ENCODE peak calls at places on chromosome 12, in six cellular contexts. R is mesenchymal stem cell, I is neuronal stem cell, T is mesendoderm, E is IMR-90, Z is H1. N is an unnamed sample.
A peak's percentile ranks its signal among the peaks of the same experiment; 100 is the strongest.

GRCh38 chr12:110741371-110741770 is 1.3 kb downstream of the PPP1CC start:
- DNase-seq in R (peak; percentile 30), I (no peak), T (no peak), E (no peak), Z (no peak), N (no peak)

GRCh38 chr12:59787610-59788009 is 191.8 kb downstream of the SLC16A7 start:
- DNase-seq in R (no peak), I (no peak), T (peak; percentile 18), E (no peak), Z (no peak), N (no peak)

GRCh38 chr12:53538209-53538689 is 31.0 kb upstream of the NPFF start:
- DNase-seq in R (peak; percentile 83), I (no peak), T (peak; percentile 64), E (peak; percentile 68), Z (no peak), N (no peak)

GRCh38 chr12:27309293-27309994 is 23.2 kb upstream of the BMAL2 start:
- DNase-seq in R (no peak), I (no peak), T (no peak), E (no peak), Z (no peak), N (no peak)

GRCh38 chr12:76674669-76675315 is 89.1 kb upstream of the ZDHHC17 start:
- DNase-seq in R (no peak), I (no peak), T (no peak), E (no peak), Z (no peak), N (no peak)

GRCh38 chr12:29589852-29590251 is 92.4 kb upstream of the OVCH1 start:
- DNase-seq in R (peak; percentile 75), I (no peak), T (no peak), E (peak; percentile 67), Z (no peak), N (no peak)

GRCh38 chr12:128944956-128945355 is 91.7 kb downstream of the GLT1D1 start:
- DNase-seq in R (no peak), I (no peak), T (no peak), E (no peak), Z (no peak), N (no peak)

GRCh38 chr12:68565391-68565903 is 45.3 kb upstream of the RAP1B start:
- DNase-seq in R (peak; percentile 76), I (no peak), T (no peak), E (peak; percentile 88), Z (no peak), N (no peak)

GRCh38 chr12:6302621-6303020 is 7.9 kb upstream of the PLEKHG6 start:
- DNase-seq in R (no peak), I (no peak), T (no peak), E (peak; percentile 48), Z (no peak), N (no peak)

GRCh38 chr12:95386056-95386455 is 87.9 kb upstream of the METAP2 start:
- DNase-seq in R (no peak), I (no peak), T (no peak), E (no peak), Z (no peak), N (no peak)

GRCh38 chr12:102534899-102535298 is 54.5 kb upstream of the IGF1 start:
- DNase-seq in R (no peak), I (no peak), T (no peak), E (peak; percentile 20), Z (no peak), N (peak; percentile 50)

GRCh38 chr12:60724475-60724874 is 1128.6 kb downstream of the SLC16A7 start:
- DNase-seq in R (no peak), I (no peak), T (no peak), E (no peak), Z (no peak), N (no peak)

GRCh38 chr12:71780207-71780822 is 25.7 kb downstream of the RAB21 start:
- DNase-seq in R (peak; percentile 56), I (no peak), T (peak; percentile 43), E (peak; percentile 50), Z (no peak), N (no peak)

GRCh38 chr12:110198386-110198785 is 74.2 kb downstream of the IFT81 start:
- DNase-seq in R (no peak), I (no peak), T (no peak), E (peak; percentile 27), Z (no peak), N (no peak)

GRCh38 chr12:8817856-8818255 is 4.6 kb upstream of the A2ML1 start:
- DNase-seq in R (no peak), I (no peak), T (no peak), E (no peak), Z (no peak), N (no peak)

GRCh38 chr12:99223554-99223953 is 424.0 kb upstream of the GARIN6 start:
- DNase-seq in R (no peak), I (no peak), T (no peak), E (no peak), Z (no peak), N (no peak)

DNA sequence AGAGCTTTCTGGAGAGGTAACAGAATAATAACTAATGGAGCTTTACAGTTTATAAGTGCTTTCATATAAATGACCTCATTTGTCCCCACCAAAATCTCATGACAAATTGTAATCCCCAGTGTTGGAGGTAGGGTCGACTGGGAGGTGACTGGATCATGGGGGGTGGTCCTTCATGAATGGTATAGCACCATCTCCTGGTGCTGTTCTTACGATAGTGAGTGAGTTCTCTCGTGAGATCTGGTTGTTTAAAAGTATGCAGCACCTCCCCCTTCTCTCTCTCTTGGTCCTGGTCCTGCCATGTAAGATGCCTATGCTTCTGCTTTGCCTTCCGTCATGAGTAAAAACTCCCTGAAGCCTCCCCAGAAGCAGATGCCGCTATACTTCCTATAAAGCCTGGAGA is 423.3 kb upstream of the GARIN6 start:
- DNase-seq in R (no peak), I (no peak), T (peak; percentile 71), E (no peak), Z (no peak), N (peak; percentile 43)
- H2BK15ac ChIP-seq in R (no peak overlapping the region), I (no peak overlapping the region), T (no peak overlapping the region), E (no peak overlapping the region), Z (no peak overlapping the region), N (no peak overlapping the region)

DNA sequence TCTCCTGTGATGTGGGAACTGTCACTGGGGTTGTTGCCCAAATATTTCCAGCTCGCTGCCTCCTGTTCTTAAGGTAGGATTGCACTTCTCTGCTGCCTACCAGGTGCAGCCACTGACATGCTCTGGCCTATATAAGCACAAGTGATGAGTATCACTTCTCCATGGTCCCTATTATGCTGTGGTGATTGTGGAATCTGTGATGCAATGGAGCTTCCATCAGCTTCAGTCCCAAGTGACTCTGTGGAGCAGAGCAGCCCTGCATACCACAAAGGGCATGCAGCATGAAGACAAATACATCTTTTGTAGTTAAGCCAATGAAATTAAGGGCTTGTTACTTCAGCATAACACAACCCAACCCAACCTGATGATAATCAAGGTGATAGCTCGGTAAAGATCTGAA is 43.5 kb downstream of the CKAP4 start:
- DNase-seq in R (no peak), I (no peak), T (no peak), E (no peak), Z (no peak), N (no peak)
- H2BK15ac ChIP-seq in R (no peak overlapping the region), I (no peak overlapping the region), T (no peak overlapping the region), E (no peak overlapping the region), Z (no peak overlapping the region), N (no peak overlapping the region)

GRCh38 chr12:93807354-93807753 is 130.2 kb downstream of the CRADD start:
- DNase-seq in R (no peak), I (no peak), T (no peak), E (no peak), Z (no peak), N (no peak)

GRCh38 chr12:93812616-93813015 is 135.4 kb downstream of the CRADD start:
- DNase-seq in R (no peak), I (no peak), T (no peak), E (no peak), Z (no peak), N (no peak)

GRCh38 chr12:93805736-93806141 is 128.6 kb downstream of the CRADD start:
- DNase-seq in R (no peak), I (no peak), T (peak; percentile 39), E (no peak), Z (no peak), N (no peak)

GRCh38 chr12:93804392-93805179 is 127.4 kb downstream of the CRADD start:
- DNase-seq in R (no peak), I (no peak), T (no peak), E (no peak), Z (no peak), N (no peak)

GRCh38 chr12:93808169-93808899 is 131.2 kb downstream of the CRADD start:
- DNase-seq in R (no peak), I (no peak), T (no peak), E (no peak), Z (no peak), N (no peak)
- H2BK15ac ChIP-seq in R (no peak overlapping the region), I (no peak overlapping the region), T (no peak overlapping the region), E (no peak overlapping the region), Z (no peak overlapping the region), N (no peak overlapping the region)

GRCh38 chr12:3527736-3528135 is 36.7 kb downstream of the PRMT8 start:
- DNase-seq in R (no peak), I (no peak), T (no peak), E (no peak), Z (no peak), N (no peak)

GRCh38 chr12:3532931-3533702 is 42.1 kb downstream of the PRMT8 start:
- DNase-seq in R (no peak), I (no peak), T (no peak), E (no peak), Z (peak; percentile 13), N (no peak)

GRCh38 chr12:3531496-3531895 is 40.5 kb downstream of the PRMT8 start:
- DNase-seq in R (no peak), I (no peak), T (no peak), E (no peak), Z (peak; percentile 41), N (peak; percentile 34)

GRCh38 chr12:3529281-3529680 is 38.3 kb downstream of the PRMT8 start:
- DNase-seq in R (no peak), I (no peak), T (no peak), E (no peak), Z (no peak), N (no peak)

GRCh38 chr12:3530548-3530947 is 39.5 kb downstream of the PRMT8 start:
- DNase-seq in R (no peak), I (no peak), T (no peak), E (no peak), Z (peak; percentile 20), N (no peak)
- H2BK15ac ChIP-seq in R (no peak overlapping the region), I (no peak overlapping the region), T (no peak overlapping the region), E (no peak overlapping the region), Z (no peak overlapping the region), N (no peak overlapping the region)

N was measured in H9.